ENCODE peak calls at places on chromosomes 4 and X, in ten cellular contexts. I, M, R, H, E, X, V, D, C and G are unnamed samples.

GRCh38 chr4:80694178-80694577 is 336.3 kb upstream of the BMP3 start:
- DNase-seq in I (no peak), M (peak), R (no peak), H (no peak), E (no peak), X (no peak), V (peak), D (no peak), C (no peak), G (no peak)

GRCh38 chr4:101104264-101105052 is 242.9 kb downstream of the PPP3CA start:
- DNase-seq in I (no peak), M (no peak), R (no peak), H (no peak), E (no peak), X (no peak), V (no peak), D (no peak), C (no peak), G (peak)

GRCh38 chr4:170581322-170581721 is 491.6 kb upstream of the AADAT start:
- DNase-seq in I (no peak), M (no peak), R (no peak), H (no peak), E (no peak), X (no peak), V (no peak), D (no peak), C (peak), G (no peak)

GRCh38 chr4:169229571-169230028 is 41.2 kb downstream of the SH3RF1 start:
- DNase-seq in I (no peak), M (peak), R (no peak), H (no peak), E (no peak), X (no peak), V (peak), D (no peak), C (no peak), G (no peak)

GRCh38 chrX:103248553-103248952 is 6.4 kb downstream of the TCEAL8 start:
- DNase-seq in I (no peak), M (peak), R (no peak), H (no peak), E (no peak), X (no peak), V (peak), D (no peak), C (no peak), G (peak)

GRCh38 chrX:16320765-16321355 is 153.6 kb downstream of the MAGEB17 start:
- DNase-seq in I (no peak), M (no peak), R (no peak), H (no peak), E (no peak), X (no peak), V (peak), D (no peak), C (no peak), G (no peak)

GRCh38 chrX:136168929-136169735 is 21.8 kb downstream of the FHL1 start:
- DNase-seq in I (peak), M (peak), R (peak), H (peak), E (peak), X (no peak), V (peak), D (peak), C (peak), G (no peak)

GRCh38 chr4:152316969-152317368 is 218.9 kb downstream of the FBXW7 start:
- DNase-seq in I (no peak), M (no peak), R (no peak), H (no peak), E (no peak), X (no peak), V (peak), D (no peak), C (no peak), G (no peak)

GRCh38 chrX:10021461-10022272 is 54.5 kb downstream of the CLDN34 start:
- DNase-seq in I (no peak), M (no peak), R (no peak), H (no peak), E (no peak), X (no peak), V (no peak), D (no peak), C (no peak), G (no peak)

GRCh38 chr4:2061208-2062131 is 2.3 kb downstream of the NAT8L start:
- DNase-seq in I (peak), M (no peak), R (peak), H (no peak), E (no peak), X (no peak), V (no peak), D (no peak), C (no peak), G (no peak)

GRCh38 chrX:46965125-46965758 is 53.0 kb downstream of the JADE3 start:
- DNase-seq in I (no peak), M (no peak), R (no peak), H (no peak), E (no peak), X (no peak), V (peak), D (no peak), C (no peak), G (no peak)

GRCh38 chr4:6942238-6942800 is 32.7 kb downstream of the TBC1D14 start:
- DNase-seq in I (no peak), M (peak), R (peak), H (no peak), E (no peak), X (no peak), V (peak), D (no peak), C (no peak), G (peak)

GRCh38 chrX:39501822-39502221 is 595.9 kb downstream of the BCOR start:
- DNase-seq in I (no peak), M (no peak), R (no peak), H (no peak), E (no peak), X (no peak), V (no peak), D (no peak), C (no peak), G (no peak)

GRCh38 chr4:88791274-88791673 is 93.6 kb upstream of the NAP1L5 start:
- DNase-seq in I (no peak), M (no peak), R (no peak), H (no peak), E (no peak), X (no peak), V (peak), D (no peak), C (no peak), G (no peak)
- TF ChIP-seq CTCF in I (peak), M (peak), R (peak), H (no peak), E (peak), X (no peak), V (peak), D (peak), C (peak), G (no peak)

DNA sequence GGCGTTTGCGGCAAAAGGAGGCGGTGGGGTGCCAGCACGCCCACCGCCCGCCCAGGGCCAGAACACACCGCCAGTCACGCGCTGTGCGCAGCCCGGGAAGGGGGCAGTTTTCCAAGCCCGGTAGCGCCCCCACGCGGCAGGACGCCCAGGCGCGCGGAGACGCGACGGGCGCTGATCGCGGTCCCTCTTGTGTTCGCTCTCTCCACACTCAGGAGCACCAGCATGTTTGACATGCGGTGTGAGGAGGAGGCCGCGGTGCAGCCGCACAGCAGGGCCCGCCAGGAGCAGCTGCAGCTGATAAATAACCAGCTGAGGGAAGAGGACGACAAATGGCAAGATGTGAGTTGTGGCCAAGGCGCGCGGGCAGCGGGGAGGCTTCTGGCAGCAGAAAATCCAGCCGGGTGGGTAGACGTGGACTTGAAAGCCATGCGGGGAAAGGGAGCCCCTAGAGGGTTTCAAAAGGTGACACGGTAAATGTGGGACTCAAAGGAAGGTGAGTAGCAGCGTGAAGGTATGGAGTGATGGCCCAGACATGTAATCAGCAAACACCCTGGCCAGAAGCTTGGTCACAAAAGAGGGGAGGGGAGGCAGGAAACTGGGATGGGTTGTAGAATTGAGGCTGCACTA is 104.1 kb downstream of the PHOX2B start:
- DNase-seq in I (no peak), M (no peak), R (peak), H (peak), E (peak), X (peak), V (peak), D (peak), C (peak), G (peak)
- TF ChIP-seq CTCF in I (peak), M (peak), R (peak), H (peak), E (peak), X (peak), V (peak), D (peak), C (peak), G (peak)

GRCh38 chrX:40526412-40526811 is 54.4 kb upstream of the ATP6AP2 start:
- DNase-seq in I (no peak), M (no peak), R (no peak), H (no peak), E (no peak), X (no peak), V (no peak), D (no peak), C (no peak), G (no peak)

GRCh38 chrX:40527543-40527942 is 53.2 kb upstream of the ATP6AP2 start:
- DNase-seq in I (no peak), M (no peak), R (no peak), H (no peak), E (no peak), X (no peak), V (no peak), D (no peak), C (no peak), G (no peak)

GRCh38 chrX:40523852-40524251 is 56.9 kb upstream of the ATP6AP2 start:
- DNase-seq in I (no peak), M (no peak), R (no peak), H (no peak), E (no peak), X (no peak), V (no peak), D (no peak), C (no peak), G (no peak)

GRCh38 chrX:40521868-40522450 is 58.8 kb upstream of the ATP6AP2 start:
- DNase-seq in I (no peak), M (no peak), R (no peak), H (no peak), E (peak), X (no peak), V (no peak), D (peak), C (no peak), G (no peak)

DNA sequence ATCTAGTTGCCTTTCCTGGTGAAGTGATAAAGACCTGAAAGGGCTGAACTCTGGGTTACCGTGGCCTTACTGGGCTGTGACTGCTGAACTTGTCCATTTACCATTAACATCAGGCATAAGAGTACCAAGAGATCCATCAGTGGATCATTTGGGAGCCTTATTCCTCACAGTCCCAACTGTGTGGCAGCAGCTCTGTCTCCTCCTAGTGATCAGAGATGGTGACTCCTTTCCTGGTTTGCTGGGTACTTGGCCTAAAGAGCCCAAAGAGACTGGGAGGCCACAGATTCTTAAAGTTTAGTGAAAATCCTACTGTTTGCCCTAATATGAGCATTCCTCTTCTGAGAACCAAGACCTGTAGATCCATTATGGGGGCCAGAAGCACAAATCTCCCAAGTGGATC is 56.3 kb upstream of the ATP6AP2 start:
- DNase-seq in I (no peak), M (no peak), R (no peak), H (no peak), E (no peak), X (no peak), V (no peak), D (no peak), C (no peak), G (no peak)
- TF ChIP-seq CTCF in I (no peak), M (no peak), R (no peak), H (no peak), E (no peak), X (no peak), V (peak), D (no peak), C (no peak), G (no peak)

DNA sequence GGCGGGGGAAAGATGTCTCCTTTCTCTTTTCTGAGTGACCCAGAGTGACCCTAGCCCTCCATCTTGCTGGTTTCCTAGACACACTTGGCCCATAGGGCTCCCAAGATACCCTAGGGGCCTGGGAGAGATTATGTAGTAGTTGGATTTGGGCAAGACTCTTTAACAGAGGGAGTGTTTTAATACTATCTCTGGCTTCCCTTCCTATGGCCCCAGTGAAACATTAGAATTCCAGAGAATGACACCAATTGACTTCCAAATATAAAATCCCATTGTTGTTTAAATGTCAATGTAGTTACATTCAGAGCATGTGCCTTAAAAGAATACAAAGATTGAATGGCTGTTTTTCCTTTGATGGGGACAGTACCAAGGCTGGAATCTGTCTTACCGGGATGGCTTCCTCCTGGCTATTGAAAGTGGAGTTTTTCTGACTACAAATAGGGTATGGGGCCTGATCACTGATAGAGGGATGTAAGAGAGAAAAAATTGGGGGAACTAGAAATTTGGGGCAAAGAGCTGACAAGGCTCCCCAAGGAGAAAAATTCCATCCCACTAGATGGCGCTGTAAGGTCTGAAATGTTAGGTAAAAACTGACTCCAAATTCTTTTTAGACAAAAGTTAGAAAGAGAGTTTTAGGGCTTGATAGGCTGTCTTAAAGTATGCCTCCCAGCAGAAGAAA is 10.7 kb downstream of the TENT5D start:
- DNase-seq in I (no peak), M (no peak), R (no peak), H (no peak), E (no peak), X (no peak), V (no peak), D (no peak), C (no peak), G (peak)
- TF ChIP-seq CTCF in I (no peak), M (no peak), R (no peak), H (peak), E (peak), X (no peak), V (no peak), D (no peak), C (peak), G (peak)

GRCh38 chr4:70508801-70509200 is 9.6 kb upstream of the AMTN start:
- DNase-seq in I (no peak), M (no peak), R (no peak), H (no peak), E (no peak), X (no peak), V (no peak), D (no peak), C (no peak), G (no peak)
- TF ChIP-seq CTCF in I (no peak), M (no peak), R (no peak), H (no peak), E (no peak), X (no peak), V (no peak), D (no peak), C (no peak), G (no peak)